ENCODE peak calls at places on chromosomes 4 and X, in eight cellular contexts. Q is psoas muscle, N is heart left ventricle, K is cardiac fibroblast, Y is A549, T is dorsolateral prefrontal cortex, Z is prostate gland, E is MM.1S. I is an unnamed sample.

GRCh38 chr4:71151054-71151453 is 157.6 kb downstream of the DCK start:
- DNase-seq in Q (no peak), N (no peak), K (no peak), Y (no peak), T (no peak), Z (no peak), E (no peak), I (no peak)

GRCh38 chrX:55109304-55109703 is 20.5 kb downstream of the PAGE2 start:
- DNase-seq in Q (no peak), N (no peak), K (no peak), Y (no peak), T (no peak), Z (no peak), E (no peak), I (no peak)

GRCh38 chr4:1198070-1198844 is 25.9 kb upstream of the SPON2 start:
- DNase-seq in Q (peak; percentile 50), N (no peak), K (no peak), Y (no peak), T (peak; percentile 2), Z (no peak), E (no peak), I (no peak)

GRCh38 chr4:137998666-137999429 is 243.3 kb downstream of the SLC7A11 start:
- DNase-seq in Q (no peak), N (no peak), K (peak; percentile 47), Y (no peak), T (no peak), Z (no peak), E (no peak), I (no peak)

GRCh38 chrX:989959-990510 is 222.4 kb downstream of the CRLF2 start:
- DNase-seq in Q (peak; percentile 78), N (peak; percentile 47), K (peak; percentile 79), Y (peak; percentile 48), T (peak; percentile 83), Z (no peak), E (peak; percentile 71), I (peak; percentile 91)

GRCh38 chr4:158535130-158535614 is 13.5 kb downstream of the RXFP1 start:
- DNase-seq in Q (no peak), N (no peak), K (peak; percentile 58), Y (no peak), T (no peak), Z (no peak), E (peak; percentile 70), I (peak; percentile 31)

GRCh38 chr4:139858436-139859225 is 193.0 kb downstream of the MGST2 start:
- DNase-seq in Q (no peak), N (no peak), K (no peak), Y (no peak), T (no peak), Z (no peak), E (no peak), I (no peak)

GRCh38 chrX:9867214-9867613 is 81.0 kb downstream of the SHROOM2 start:
- DNase-seq in Q (no peak), N (no peak), K (no peak), Y (no peak), T (no peak), Z (no peak), E (no peak), I (no peak)

GRCh38 chrX:28888421-28888820 is 301.2 kb downstream of the IL1RAPL1 start:
- DNase-seq in Q (no peak), N (no peak), K (peak; percentile 34), Y (no peak), T (no peak), Z (no peak), E (no peak), I (no peak)

GRCh38 chrX:96619588-96619987 is 65.1 kb upstream of the DIAPH2 start:
- DNase-seq in Q (no peak), N (no peak), K (peak; percentile 22), Y (no peak), T (no peak), Z (no peak), E (no peak), I (no peak)

GRCh38 chr4:168384437-168385141 is 66.0 kb upstream of the DDX60 start:
- DNase-seq in Q (no peak), N (no peak), K (peak; percentile 26), Y (no peak), T (no peak), Z (no peak), E (no peak), I (no peak)

GRCh38 chr4:107733431-107733925 is 13.4 kb upstream of the PAPSS1 start:
- DNase-seq in Q (no peak), N (no peak), K (no peak), Y (no peak), T (no peak), Z (no peak), E (no peak), I (no peak)

GRCh38 chr4:55069248-55069647 is 56.1 kb downstream of the KDR start:
- DNase-seq in Q (no peak), N (peak; percentile 57), K (peak; percentile 72), Y (no peak), T (no peak), Z (no peak), E (no peak), I (no peak)

GRCh38 chrX:50648151-50648550 is 165.8 kb downstream of the SHROOM4 start:
- DNase-seq in Q (no peak), N (no peak), K (no peak), Y (no peak), T (no peak), Z (no peak), E (no peak), I (no peak)

GRCh38 chrX:50643525-50644137 is 170.4 kb downstream of the SHROOM4 start:
- DNase-seq in Q (no peak), N (peak; percentile 47), K (peak; percentile 17), Y (no peak), T (no peak), Z (no peak), E (no peak), I (no peak)

DNA sequence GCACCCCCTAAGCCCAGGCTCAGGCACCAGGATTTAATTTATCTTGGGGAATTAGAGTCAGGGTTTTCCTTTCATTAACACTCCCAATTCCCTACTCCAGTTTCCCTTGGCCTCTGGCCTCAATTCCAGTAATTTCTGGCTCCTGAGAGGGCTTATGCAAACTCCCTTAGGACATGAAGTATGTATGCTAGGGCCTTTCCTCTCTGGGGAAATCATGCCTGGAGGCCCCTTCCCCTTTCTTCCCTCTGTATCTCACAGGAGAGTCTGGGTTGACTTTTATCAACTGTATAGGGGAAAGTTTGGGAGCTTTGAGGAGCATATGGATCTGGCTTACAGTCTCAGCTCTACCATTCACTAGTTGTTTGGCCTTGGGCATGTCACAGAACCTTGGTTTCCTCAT is 169.5 kb downstream of the SHROOM4 start:
- DNase-seq in Q (no peak), N (no peak), K (no peak), Y (no peak), T (no peak), Z (no peak), E (no peak), I (no peak)
- H3K4me3 ChIP-seq in Q (no peak overlapping the region), N (no peak overlapping the region), K (no peak overlapping the region), Y (no peak overlapping the region), T (no peak overlapping the region), Z (no peak overlapping the region), E (no peak overlapping the region), I (no peak overlapping the region)

DNA sequence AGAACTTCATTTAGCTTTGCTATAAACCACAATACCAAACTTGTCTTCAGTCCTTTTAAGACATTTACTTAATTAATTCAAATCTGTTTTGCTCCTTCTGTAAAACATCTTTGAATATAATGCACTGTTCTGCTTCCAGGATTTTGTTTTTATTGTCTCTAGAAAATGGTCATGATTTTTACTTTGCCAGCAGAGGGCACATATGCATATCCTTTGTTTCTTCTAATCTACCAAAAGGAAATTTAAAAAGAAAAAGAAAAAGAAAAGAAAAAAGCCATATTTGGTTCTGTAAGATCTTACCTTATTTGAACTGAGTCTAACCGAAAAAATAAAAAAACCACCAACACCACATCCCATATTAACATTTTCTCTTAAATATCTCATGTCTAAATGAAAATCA is 101.9 kb upstream of the CCSER1 start:
- DNase-seq in Q (no peak), N (no peak), K (peak; percentile 3), Y (no peak), T (no peak), Z (no peak), E (no peak), I (no peak)
- TF ChIP-seq CTCF in Q (no peak), N (no peak), K (no peak), Y (peak; percentile 14), T (peak; percentile 33), Z (peak; percentile 18), E (peak; percentile 36), I (no peak)

GRCh38 chrX:107775734-107776511 is at the start of gene TSC22D3:
- DNase-seq in Q (peak; percentile 81), N (peak; percentile 73), K (peak; percentile 81), Y (peak; percentile 68), T (peak; percentile 72), Z (peak; percentile 74), E (peak; percentile 57), I (no peak)

GRCh38 chrX:107776649-107777535 is 641 bp upstream of the NCBP2L start:
- DNase-seq in Q (peak; percentile 61), N (peak; percentile 76), K (peak; percentile 94), Y (peak; percentile 69), T (peak; percentile 78), Z (peak; percentile 86), E (peak; percentile 87), I (peak; percentile 58)

GRCh38 chrX:107773206-107773605 is 2.4 kb downstream of the TSC22D3 start:
- DNase-seq in Q (no peak), N (no peak), K (no peak), Y (no peak), T (no peak), Z (no peak), E (no peak), I (no peak)

GRCh38 chrX:107775000-107775733 is 420 bp downstream of the TSC22D3 start:
- DNase-seq in Q (no peak), N (no peak), K (no peak), Y (peak; percentile 7), T (no peak), Z (no peak), E (no peak), I (no peak)

DNA sequence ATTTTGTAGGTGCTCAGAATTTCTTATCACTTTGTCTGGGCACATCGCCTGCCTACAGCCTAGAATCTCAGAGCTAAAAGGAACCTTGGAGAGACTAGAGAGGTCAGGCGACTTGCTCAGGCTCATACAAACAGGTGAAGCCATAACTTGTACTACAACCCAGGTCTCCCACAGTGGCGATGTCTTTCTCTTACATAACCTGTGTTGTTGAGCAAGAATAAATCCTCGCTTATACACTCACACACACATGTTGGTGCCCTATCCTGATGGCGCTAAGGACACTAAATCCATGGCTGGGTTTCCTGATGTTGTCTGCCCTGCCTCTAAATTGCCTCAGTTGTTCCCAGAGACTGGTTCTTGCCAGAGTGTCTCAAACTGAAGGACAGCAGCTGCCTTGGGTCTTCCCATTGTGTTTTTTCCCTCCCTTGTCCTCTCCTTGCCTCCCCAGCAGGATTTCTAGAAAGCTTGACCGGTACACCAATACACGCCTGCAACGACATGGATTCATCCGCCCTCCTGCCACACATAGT is 1.6 kb downstream of the TSC22D3 start:
- DNase-seq in Q (no peak), N (no peak), K (no peak), Y (no peak), T (no peak), Z (no peak), E (no peak), I (no peak)
- H3K4me3 ChIP-seq in Q (peak overlapping the region; percentile 72), N (peak overlapping the region; percentile 75), K (no peak overlapping the region), Y (no peak overlapping the region), T (peak overlapping the region; percentile 69), Z (peak overlapping the region; percentile 47), E (no peak overlapping the region), I (no peak overlapping the region)

DNA sequence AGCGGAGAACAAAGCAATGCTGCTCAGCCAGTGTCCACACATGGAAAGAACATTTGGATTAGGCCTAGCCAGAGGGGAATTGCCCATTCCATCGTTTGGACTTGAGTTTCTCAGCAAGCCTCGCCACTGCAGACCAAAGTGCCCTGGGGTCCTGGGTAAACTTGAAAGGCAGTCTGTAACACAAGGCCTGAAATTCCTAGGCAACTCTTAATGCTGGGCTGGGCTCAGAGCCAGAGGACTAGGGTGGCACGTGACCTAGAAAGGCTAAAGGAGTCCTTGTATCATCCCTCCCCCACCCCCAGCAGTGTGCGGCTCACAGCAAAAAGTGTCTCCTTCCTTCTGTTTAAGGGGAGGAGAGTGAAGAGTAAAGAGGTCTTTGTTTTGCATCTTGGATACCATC is 210.4 kb upstream of the ARX start:
- DNase-seq in Q (no peak), N (no peak), K (no peak), Y (no peak), T (no peak), Z (no peak), E (no peak), I (no peak)
- TF ChIP-seq CTCF in Q (no peak), N (no peak), K (no peak), Y (no peak), T (no peak), Z (no peak), E (no peak), I (no peak)